ENCODE peak calls at places on chromosomes 13 and 19, in eight cellular contexts. H, Y, W, R, A, U, B and J are unnamed samples.

GRCh38 chr13:106033634-106034033 is 501.8 kb downstream of the EFNB2 start:
- DNase-seq in R (no peak), B (no peak), U (peak), H (no peak), A (peak), Y (no peak), W (no peak), J (no peak)

GRCh38 chr19:17125728-17126677 is 50.4 kb downstream of the MYO9B start:
- DNase-seq in H (no peak), Y (peak), B (peak), W (peak), U (peak), R (peak), A (no peak), J (peak)

GRCh38 chr13:101875717-101876393 is 423.4 kb downstream of the ITGBL1 start:
- DNase-seq in U (peak), H (no peak), R (no peak), Y (no peak), A (peak), B (no peak), W (no peak), J (no peak)

GRCh38 chr13:114109646-114110045 is 22.8 kb downstream of the RASA3 start:
- DNase-seq in A (no peak), W (no peak), R (no peak), Y (no peak), B (no peak), H (peak), U (no peak), J (no peak)

GRCh38 chr19:43789029-43789428 is 8.3 kb upstream of the KCNN4 start:
- DNase-seq in B (no peak), W (no peak), U (peak), Y (no peak), R (no peak), H (no peak), A (no peak), J (no peak)

GRCh38 chr13:110001622-110002275 is 215.4 kb upstream of the IRS2 start:
- DNase-seq in B (no peak), H (no peak), R (no peak), W (no peak), Y (no peak), A (no peak), U (peak), J (no peak)

GRCh38 chr13:78742659-78743058 is 83.7 kb upstream of the OBI1 start:
- DNase-seq in B (no peak), U (no peak), A (no peak), W (no peak), Y (no peak), R (no peak), H (no peak), J (no peak)

GRCh38 chr13:34107814-34108213 is 289.9 kb downstream of the RFC3 start:
- DNase-seq in B (no peak), W (no peak), R (no peak), H (no peak), A (no peak), Y (no peak), U (peak), J (no peak)

GRCh38 chr13:30696278-30697176 is 38.8 kb upstream of the ALOX5AP start:
- DNase-seq in W (peak), U (no peak), Y (peak), R (no peak), B (no peak), H (no peak), A (no peak), J (no peak)

GRCh38 chr13:44331912-44332840 is 41.4 kb upstream of the SERP2 start:
- DNase-seq in W (peak), A (peak), B (no peak), H (peak), U (peak), Y (peak), R (no peak), J (no peak)

GRCh38 chr13:39417643-39418042 is 185.3 kb downstream of the LHFPL6 start:
- DNase-seq in A (no peak), Y (no peak), U (peak), B (no peak), H (no peak), R (no peak), W (no peak), J (no peak)

GRCh38 chr19:49339364-49340068 is 4.3 kb downstream of the CD37 start:
- DNase-seq in A (peak), Y (peak), H (peak), U (peak), R (no peak), B (no peak), W (peak), J (peak)